ENCODE peak calls at places on chromosomes 12 and 14, in nine cellular contexts. J is KG1; Q is NCI-H1694 treated with DMSO at 0.1 percent for 48 hours; E is NCI-H2081; U is iPS DF 19.7; I is T-helper 9 cell; A is tibial artery; R is germinal center; T is stimulated activated CD8-positive, alpha-beta memory T cell treated with anti-CD3 and anti-CD28 coated beads, Interleukin-12 subunit alpha, Interleukin-12 subunit beta, amount 100 ng/mL, for 1 hour. Z is an unnamed sample.

GRCh38 chr14:101505216-101505970 is 55.9 kb upstream of the DIO3 start:
- DNase-seq in A (peak), Q (no peak), E (no peak), U (no peak), R (no peak), T (no peak), J (no peak), I (no peak), Z (no peak)

GRCh38 chr12:8590842-8591545 is 21.7 kb downstream of the AICDA start:
- DNase-seq in Q (no peak), E (no peak), R (peak), U (no peak), J (no peak), I (no peak), T (no peak), A (no peak), Z (no peak)

GRCh38 chr12:131833896-131834641 is 5.9 kb downstream of the MMP17 start:
- DNase-seq in E (no peak), T (no peak), A (no peak), Q (peak), U (no peak), R (no peak), J (no peak), I (no peak), Z (no peak)

GRCh38 chr12:113230315-113231274 is 9.3 kb downstream of the TPCN1 start:
- DNase-seq in A (no peak), Q (no peak), T (no peak), U (no peak), J (no peak), E (no peak), R (no peak), I (no peak), Z (no peak)

GRCh38 chr14:49966304-49966809 is 73.5 kb downstream of the ARF6 start:
- DNase-seq in A (no peak), R (no peak), U (no peak), J (no peak), Q (no peak), E (no peak), T (no peak), I (no peak), Z (no peak)

GRCh38 chr14:68684466-68685418 is 108.1 kb downstream of the ZFP36L1 start:
- DNase-seq in T (no peak), U (no peak), I (no peak), E (no peak), Q (no peak), J (no peak), A (no peak), R (no peak), Z (no peak)

GRCh38 chr12:32533971-32534590 is 134.7 kb downstream of the FGD4 start:
- DNase-seq in Q (no peak), I (no peak), A (peak), J (no peak), U (no peak), R (peak), T (no peak), E (no peak), Z (no peak)

GRCh38 chr12:76627346-76628135 is 68.0 kb upstream of the OSBPL8 start:
- DNase-seq in T (no peak), E (no peak), A (no peak), U (no peak), R (no peak), I (no peak), Q (no peak), J (no peak), Z (no peak)

GRCh38 chr12:116662612-116663144 is 75.2 kb downstream of the SPRING1 start:
- DNase-seq in I (no peak), U (no peak), T (no peak), Q (no peak), E (no peak), A (no peak), R (no peak), J (no peak), Z (no peak)

GRCh38 chr14:24251880-24252288 is 9.5 kb upstream of the TINF2 start:
- DNase-seq in U (no peak), R (no peak), I (no peak), J (no peak), A (no peak), E (no peak), T (no peak), Q (no peak), Z (no peak)

GRCh38 chr14:34364201-34364600 is 97.8 kb downstream of the SPTSSA start:
- DNase-seq in A (no peak), Q (no peak), T (no peak), R (no peak), J (no peak), I (no peak), U (no peak), E (no peak), Z (no peak)

Z was measured in T-cell.